ENCODE peak calls at places on chromosome 18, in six cellular contexts. B is HL-60, T is GM12878, R is OCI-LY7, O is testis, Q is HCT116. G is an unnamed sample.
A peak's percentile ranks its signal among the peaks of the same experiment; 100 is the strongest.

GRCh38 chr18:61503688-61504087 is 170.5 kb downstream of the CDH20 start:
- DNase-seq in B (no peak), T (no peak), R (no peak), O (no peak), Q (no peak), G (no peak)

GRCh38 chr18:48219429-48220145 is 189.6 kb downstream of the ZBTB7C start:
- DNase-seq in B (no peak), T (no peak), R (no peak), O (no peak), Q (no peak), G (no peak)

GRCh38 chr18:62786689-62787088 is 71.3 kb downstream of the PHLPP1 start:
- DNase-seq in B (no peak), T (no peak), R (no peak), O (no peak), Q (no peak), G (no peak)

GRCh38 chr18:51668632-51669031 is 471.2 kb upstream of the MEX3C start:
- DNase-seq in B (no peak), T (no peak), R (no peak), O (no peak), Q (no peak), G (peak; percentile 29)

GRCh38 chr18:500230-500555 is 308 bp downstream of the COLEC12 start:
- DNase-seq in B (no peak), T (no peak), R (no peak), O (no peak), Q (no peak), G (no peak)

GRCh38 chr18:46329736-46330246 is 225.6 kb downstream of the HAUS1 start:
- DNase-seq in B (no peak), T (no peak), R (no peak), O (no peak), Q (no peak), G (no peak)

GRCh38 chr18:61948842-61949438 is 56.1 kb upstream of the RNF152 start:
- DNase-seq in B (no peak), T (no peak), R (no peak), O (no peak), Q (no peak), G (no peak)

GRCh38 chr18:28541276-28541930 is 364.5 kb upstream of the CDH2 start:
- DNase-seq in B (no peak), T (no peak), R (no peak), O (no peak), Q (no peak), G (no peak)

GRCh38 chr18:27223570-27224340 is 38.6 kb upstream of the CHST9 start:
- DNase-seq in B (no peak), T (no peak), R (no peak), O (no peak), Q (no peak), G (no peak)

GRCh38 chr18:45335644-45336043 is 279.6 kb upstream of the SLC14A2 start:
- DNase-seq in B (no peak), T (no peak), R (no peak), O (no peak), Q (no peak), G (no peak)

GRCh38 chr18:45562567-45563479 is 52.5 kb upstream of the SLC14A2 start:
- DNase-seq in B (no peak), T (no peak), R (no peak), O (peak; percentile 71), Q (no peak), G (no peak)

GRCh38 chr18:78006805-78007204 is 757.2 kb downstream of the GALR1 start:
- DNase-seq in B (no peak), T (no peak), R (no peak), O (no peak), Q (no peak), G (no peak)

GRCh38 chr18:28854964-28855363 is 678.0 kb upstream of the CDH2 start:
- DNase-seq in B (no peak), T (no peak), R (no peak), O (no peak), Q (no peak), G (no peak)

GRCh38 chr18:37499913-37500312 is 65.7 kb downstream of the CELF4 start:
- DNase-seq in B (no peak), T (no peak), R (no peak), O (no peak), Q (no peak), G (no peak)

GRCh38 chr18:56124186-56124585 is 514.2 kb downstream of the TXNL1 start:
- DNase-seq in B (no peak), T (no peak), R (no peak), O (no peak), Q (no peak), G (no peak)

GRCh38 chr18:76620326-76620813 is 125.3 kb upstream of the ZNF516 start:
- DNase-seq in B (peak; percentile 99), T (peak; percentile 9), R (peak; percentile 24), O (peak; percentile 91), Q (peak; percentile 34), G (peak; percentile 76)

GRCh38 chr18:75211721-75212625 is 1.4 kb downstream of the TSHZ1 start:
- DNase-seq in B (peak; percentile 70), T (no peak), R (peak; percentile 8), O (peak; percentile 77), Q (no peak), G (peak; percentile 27)

GRCh38 chr18:74353169-74353775 is 37.6 kb downstream of the C18orf63 start:
- DNase-seq in B (peak; percentile 45), T (peak; percentile 24), R (peak; percentile 12), O (peak; percentile 87), Q (peak; percentile 29), G (peak; percentile 70)

GRCh38 chr18:21167641-21168372 is 56.2 kb upstream of the ROCK1 start:
- DNase-seq in B (no peak), T (no peak), R (no peak), O (peak; percentile 23), Q (peak; percentile 15), G (peak; percentile 43)

GRCh38 chr18:57631697-57632096 is 10.1 kb upstream of the NARS1 start:
- DNase-seq in B (no peak), T (no peak), R (peak; percentile 2), O (no peak), Q (no peak), G (no peak)

GRCh38 chr18:34153711-34154110 is 71.0 kb downstream of the NOL4 start:
- DNase-seq in B (peak; percentile 18), T (peak; percentile 13), R (peak; percentile 34), O (no peak), Q (no peak), G (peak; percentile 60)

GRCh38 chr18:5311273-5312009 is 15.9 kb upstream of the ZBTB14 start:
- DNase-seq in B (no peak), T (no peak), R (no peak), O (no peak), Q (no peak), G (no peak)
- H3K4me3 ChIP-seq in B (no peak overlapping the region), T (no peak overlapping the region), R (no peak overlapping the region), O (no peak overlapping the region), Q (no peak overlapping the region), G (no peak overlapping the region)

GRCh38 chr18:13524824-13525223 is 201.5 kb downstream of the FAM210A start:
- DNase-seq in B (no peak), T (no peak), R (no peak), O (no peak), Q (no peak), G (no peak)

GRCh38 chr18:13524054-13524453 is 202.3 kb downstream of the FAM210A start:
- DNase-seq in B (no peak), T (no peak), R (no peak), O (no peak), Q (no peak), G (no peak)

GRCh38 chr18:13520741-13521140 is 205.6 kb downstream of the FAM210A start:
- DNase-seq in B (no peak), T (no peak), R (no peak), O (no peak), Q (no peak), G (no peak)

GRCh38 chr18:13521418-13521817 is 204.9 kb downstream of the FAM210A start:
- DNase-seq in B (no peak), T (no peak), R (no peak), O (no peak), Q (no peak), G (no peak)

GRCh38 chr18:13522861-13523660 is 203.3 kb downstream of the FAM210A start:
- DNase-seq in B (no peak), T (no peak), R (no peak), O (no peak), Q (no peak), G (no peak)
- TF ChIP-seq CTCF in B (no peak), T (no peak), R (no peak), O (no peak), Q (no peak), G (no peak)

DNA sequence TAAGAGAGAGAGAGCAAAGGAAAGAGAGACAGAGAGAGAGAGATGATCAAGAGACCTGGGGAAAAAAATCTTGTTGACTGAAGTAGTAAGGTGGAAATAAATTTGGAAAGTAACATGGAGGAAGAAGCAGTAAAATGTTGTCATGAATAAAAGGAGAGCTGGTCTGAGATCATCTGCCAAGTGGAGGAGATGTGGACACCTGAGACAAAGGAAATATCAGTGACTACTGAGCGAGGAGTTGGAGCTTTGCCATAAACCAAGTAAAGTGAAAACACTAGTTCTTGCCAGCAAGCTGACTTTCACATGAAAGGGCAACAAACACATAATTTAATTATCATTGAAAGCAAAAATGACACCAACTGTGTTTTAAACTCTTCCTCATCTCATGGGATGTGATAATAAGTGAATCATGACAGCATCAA is 49.0 kb upstream of the DSG1 start:
- DNase-seq in B (no peak), T (peak; percentile 51), R (no peak), O (no peak), Q (no peak), G (peak; percentile 83)
- H3K4me3 ChIP-seq in B (no peak overlapping the region), T (no peak overlapping the region), R (no peak overlapping the region), O (no peak overlapping the region), Q (no peak overlapping the region), G (peak overlapping the region; percentile 2)

GRCh38 chr18:59839241-59839640 is 60.6 kb upstream of the PMAIP1 start:
- DNase-seq in B (no peak), T (no peak), R (no peak), O (no peak), Q (no peak), G (no peak)

GRCh38 chr18:59835656-59836379 is 64.0 kb upstream of the PMAIP1 start:
- DNase-seq in B (no peak), T (no peak), R (no peak), O (no peak), Q (no peak), G (peak; percentile 83)

GRCh38 chr18:59842947-59843346 is 56.8 kb upstream of the PMAIP1 start:
- DNase-seq in B (no peak), T (no peak), R (no peak), O (no peak), Q (no peak), G (no peak)

GRCh38 chr18:59837586-59837985 is 62.2 kb upstream of the PMAIP1 start:
- DNase-seq in B (peak; percentile 75), T (peak; percentile 82), R (peak; percentile 72), O (peak; percentile 65), Q (peak; percentile 80), G (peak; percentile 92)

DNA sequence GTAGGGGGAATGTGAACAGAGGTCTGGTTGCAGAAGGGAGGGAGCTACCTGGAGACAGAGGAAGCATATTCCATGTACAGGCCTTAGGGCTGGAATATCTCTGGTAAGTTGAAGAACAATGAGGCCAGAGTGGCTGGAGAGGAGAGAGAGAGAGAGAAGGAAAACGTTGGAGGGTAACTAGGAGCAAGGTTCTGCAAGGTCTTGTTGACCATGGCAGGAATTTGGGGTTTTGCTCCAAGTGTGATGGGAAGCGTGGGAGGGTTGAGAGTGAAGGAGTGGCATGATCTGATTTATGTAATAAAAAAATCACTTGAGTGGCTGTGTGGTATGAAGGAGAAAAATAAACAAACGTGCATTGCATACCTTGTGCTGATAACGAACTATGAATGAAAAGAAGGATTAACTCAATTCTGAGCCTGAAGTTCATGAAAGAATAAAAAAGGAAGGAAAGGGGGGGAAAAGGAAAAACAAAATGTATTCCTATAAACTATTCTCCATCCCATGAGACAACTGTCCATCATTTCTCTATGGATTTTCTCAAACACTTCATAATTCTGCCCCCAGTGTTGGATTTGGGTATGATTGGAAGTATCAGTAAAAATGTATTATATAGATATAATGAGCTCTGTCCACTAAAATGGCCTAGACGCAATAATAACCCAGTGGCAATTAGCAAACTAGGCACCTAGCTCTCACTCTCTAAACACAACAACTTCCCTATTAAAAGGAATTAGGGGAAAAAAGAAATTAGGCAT is 59.7 kb upstream of the PMAIP1 start:
- DNase-seq in B (no peak), T (no peak), R (no peak), O (no peak), Q (no peak), G (no peak)
- TF ChIP-seq CTCF in B (peak; percentile 6), T (no peak), R (peak; percentile 65), O (no peak), Q (no peak), G (no peak)

G was measured in GM12865.